ENCODE peak calls at places on chromosomes 16 and 17, in four cellular contexts. B is GM12878; P is C1 segment of cervical spinal cord; I is stimulated activated CD8-positive, alpha-beta memory T cell treated with anti-CD3 and anti-CD28 coated beads, Interleukin-15, amount 100 ng/mL, for 24 hours. V is an unnamed sample.

GRCh38 chr16:85881436-85881835 is 17.5 kb upstream of the IRF8 start:
- DNase-seq in B (no peak), P (no peak), I (no peak), V (no peak)

GRCh38 chr17:9893606-9894005 is 11.5 kb downstream of the RCVRN start:
- DNase-seq in B (no peak), P (no peak), I (no peak), V (no peak)

GRCh38 chr17:60529806-60530205 is 3.8 kb upstream of the APPBP2 start:
- DNase-seq in B (no peak), P (no peak), I (no peak), V (no peak)

GRCh38 chr16:13956635-13957196 is 36.8 kb downstream of the ERCC4 start:
- DNase-seq in B (peak), P (no peak), I (no peak), V (no peak)

GRCh38 chr16:57683599-57684545 is 10.7 kb upstream of the DRC7 start:
- DNase-seq in B (no peak), P (no peak), I (no peak), V (no peak)

GRCh38 chr16:2250652-2251280 is 621 bp downstream of the ECI1 start:
- DNase-seq in B (no peak), P (no peak), I (no peak), V (no peak)

GRCh38 chr17:82273327-82274133 is at the start of gene CSNK1D:
- DNase-seq in B (peak), P (peak), I (peak), V (peak)

GRCh38 chr17:48497103-48497502 is 33.7 kb downstream of the HOXB1 start:
- DNase-seq in B (no peak), P (no peak), I (no peak), V (no peak)

GRCh38 chr16:15523092-15523541 is 88.7 kb downstream of the BMERB1 start:
- DNase-seq in B (no peak), P (peak), I (no peak), V (no peak)

GRCh38 chr17:29687601-29688000 is 64.9 kb upstream of the CORO6 start:
- DNase-seq in B (no peak), P (no peak), I (no peak), V (no peak)

GRCh38 chr17:18044609-18045008 is 5.4 kb downstream of the GID4 start:
- DNase-seq in B (no peak), P (no peak), I (no peak), V (no peak)

GRCh38 chr17:73551756-73552155 is 92.5 kb downstream of the SDK2 start:
- DNase-seq in B (no peak), P (no peak), I (no peak), V (no peak)

GRCh38 chr17:15513859-15514446 is 46.5 kb upstream of the CDRT4 start:
- DNase-seq in B (no peak), P (no peak), I (no peak), V (no peak)

GRCh38 chr16:83727018-83727417 is 80.8 kb upstream of the HSBP1 start:
- DNase-seq in B (no peak), P (no peak), I (no peak), V (no peak)

GRCh38 chr17:35731239-35731931 is at the start of gene RASL10B:
- DNase-seq in B (no peak), P (peak), I (no peak), V (no peak)

GRCh38 chr17:9228408-9229159 is 207.3 kb downstream of the NTN1 start:
- DNase-seq in B (no peak), P (no peak), I (no peak), V (no peak)

GRCh38 chr17:81092518-81093095 is 57.7 kb downstream of the BAIAP2 start:
- DNase-seq in B (no peak), P (no peak), I (no peak), V (no peak)

GRCh38 chr16:57260294-57260929 is 15.4 kb downstream of the ARL2BP start:
- DNase-seq in B (peak), P (no peak), I (no peak), V (no peak)

GRCh38 chr16:1181715-1182671 is 29.1 kb downstream of the CACNA1H start:
- DNase-seq in B (no peak), P (no peak), I (no peak), V (no peak)

GRCh38 chr16:85617948-85618347 is 4.8 kb downstream of the GSE1 start:
- DNase-seq in B (no peak), P (no peak), I (no peak), V (no peak)

GRCh38 chr17:49730787-49731441 is 23.1 kb upstream of the SLC35B1 start:
- DNase-seq in B (no peak), P (no peak), I (no peak), V (no peak)

GRCh38 chr17:77959216-77959925 is 868 bp downstream of the TNRC6C start:
- DNase-seq in B (no peak), P (no peak), I (peak), V (no peak)

GRCh38 chr16:3025032-3026002 is 1.5 kb downstream of the THOC6 start:
- DNase-seq in B (no peak), P (no peak), I (no peak), V (no peak)

GRCh38 chr17:27573971-27574525 is 56.9 kb upstream of the LGALS9 start:
- DNase-seq in B (no peak), P (no peak), I (no peak), V (no peak)

GRCh38 chr16:83215417-83216001 is 588.7 kb downstream of the CDH13 start:
- DNase-seq in B (no peak), P (no peak), I (peak), V (peak)

V was measured in SW 1271.